ENCODE peak calls at places on chromosomes 2 and 18, in nine cellular contexts. R, Q, V, M, A, W, X, T and U are unnamed samples.

GRCh38 chr2:45714679-45715078 is 63.2 kb downstream of the PRKCE start:
- DNase-seq in Q (no peak), X (no peak), V (no peak), R (no peak), M (no peak), T (no peak), A (no peak), W (no peak), U (no peak)

GRCh38 chr2:15073639-15074038 is 441.1 kb downstream of the LRATD1 start:
- DNase-seq in T (no peak), Q (no peak), A (no peak), W (no peak), V (no peak), M (no peak), X (no peak), R (no peak), U (no peak)

GRCh38 chr2:62265116-62265515 is 69.2 kb downstream of the B3GNT2 start:
- DNase-seq in T (no peak), Q (no peak), M (peak), V (no peak), W (no peak), X (no peak), A (no peak), R (no peak), U (no peak)

GRCh38 chr2:8380026-8380425 is 301.8 kb upstream of the ID2 start:
- DNase-seq in M (no peak), T (no peak), X (no peak), A (no peak), Q (no peak), R (no peak), W (no peak), V (no peak), U (no peak)

GRCh38 chr18:67730884-67731283 is 214.4 kb upstream of the DSEL start:
- DNase-seq in M (no peak), X (peak), R (no peak), V (no peak), A (no peak), W (no peak), Q (no peak), T (no peak), U (no peak)

GRCh38 chr2:102100371-102101096 is 42.0 kb upstream of the IL1R1 start:
- DNase-seq in X (peak), A (no peak), R (no peak), W (no peak), V (peak), Q (no peak), M (no peak), T (no peak), U (no peak)

GRCh38 chr18:79935925-79936324 is 15.5 kb downstream of the SLC66A2 start:
- DNase-seq in Q (no peak), M (no peak), A (no peak), X (no peak), T (no peak), V (no peak), R (no peak), W (no peak), U (no peak)

GRCh38 chr2:230899786-230900185 is 25.3 kb downstream of the GPR55 start:
- DNase-seq in X (no peak), R (no peak), Q (peak), W (no peak), M (no peak), V (peak), T (no peak), A (no peak), U (no peak)

GRCh38 chr18:49677081-49677480 is 115.2 kb downstream of the LIPG start:
- DNase-seq in Q (no peak), W (no peak), T (no peak), V (no peak), A (no peak), R (no peak), M (no peak), X (no peak), U (no peak)

GRCh38 chr2:127759931-127760330 is 51.0 kb downstream of the WDR33 start:
- DNase-seq in W (no peak), A (no peak), M (no peak), Q (no peak), V (no peak), X (no peak), T (no peak), R (no peak), U (no peak)

GRCh38 chr2:95359501-95359930 is 43.0 kb upstream of the FAHD2A start:
- DNase-seq in W (no peak), V (no peak), X (no peak), A (no peak), Q (no peak), T (no peak), R (no peak), M (no peak), U (no peak)

GRCh38 chr2:65070172-65070830 is 14.1 kb downstream of the CEP68 start:
- DNase-seq in T (no peak), R (no peak), W (no peak), Q (no peak), M (peak), A (no peak), X (peak), V (no peak), U (no peak)

GRCh38 chr2:168201211-168201610 is 46.2 kb downstream of the STK39 start:
- DNase-seq in R (no peak), X (no peak), A (no peak), M (no peak), T (no peak), Q (no peak), W (no peak), V (no peak), U (no peak)

GRCh38 chr2:1640301-1641135 is 103.8 kb downstream of the PXDN start:
- DNase-seq in M (no peak), Q (no peak), X (no peak), A (no peak), W (no peak), T (no peak), V (no peak), R (no peak), U (no peak)

GRCh38 chr2:16650287-16651249 is 15.1 kb downstream of the CYRIA start:
- DNase-seq in M (peak), R (no peak), X (peak), T (peak), W (no peak), A (no peak), Q (no peak), V (no peak), U (no peak)

GRCh38 chr2:10933700-10934225 is 22.0 kb downstream of the KCNF1 start:
- DNase-seq in Q (no peak), W (no peak), M (no peak), X (no peak), A (no peak), R (no peak), T (no peak), V (no peak), U (no peak)

GRCh38 chr2:101188683-101189405 is 37.7 kb upstream of the TBC1D8 start:
- DNase-seq in Q (no peak), T (no peak), V (no peak), W (no peak), A (no peak), R (no peak), M (peak), X (peak), U (no peak)

GRCh38 chr2:197261808-197262226 is 48.8 kb downstream of the ANKRD44 start:
- DNase-seq in R (no peak), T (no peak), X (peak), A (no peak), W (no peak), V (no peak), M (peak), Q (no peak), U (no peak)

GRCh38 chr2:150572961-150573395 is 85.5 kb upstream of the RND3 start:
- DNase-seq in W (no peak), X (no peak), V (no peak), Q (no peak), A (no peak), R (no peak), T (no peak), M (no peak), U (no peak)

GRCh38 chr2:96656540-96656939 is 14.0 kb downstream of the FER1L5 start:
- DNase-seq in X (no peak), A (no peak), R (no peak), V (no peak), M (peak), T (no peak), Q (no peak), W (no peak), U (no peak)

GRCh38 chr2:189821953-189822748 is 37.9 kb downstream of the PMS1 start:
- DNase-seq in Q (no peak), M (no peak), T (no peak), X (peak), W (no peak), R (no peak), A (no peak), V (no peak), U (no peak)

GRCh38 chr2:230906471-230907230 is 18.4 kb downstream of the GPR55 start:
- DNase-seq in X (no peak), A (no peak), V (no peak), M (no peak), R (no peak), W (no peak), Q (no peak), T (no peak), U (no peak)

GRCh38 chr18:6960656-6961055 is 156.9 kb downstream of the LAMA1 start:
- DNase-seq in X (peak), Q (no peak), W (no peak), A (no peak), T (no peak), V (no peak), M (no peak), R (no peak), U (no peak)

GRCh38 chr2:112033600-112033999 is 21.5 kb upstream of the TMEM87B start:
- DNase-seq in V (no peak), R (no peak), X (peak), W (no peak), M (peak), A (no peak), Q (no peak), T (no peak), U (no peak)

GRCh38 chr2:71716697-71717624 is 263.6 kb downstream of the DYSF start:
- DNase-seq in V (no peak), R (no peak), A (no peak), T (no peak), M (no peak), X (peak), W (no peak), Q (no peak), U (no peak)

GRCh38 chr2:25341753-25342371 is at the start of gene DNMT3A:
- DNase-seq in T (peak), X (peak), M (peak), R (peak), A (no peak), V (peak), W (no peak), Q (peak), U (no peak)

GRCh38 chr2:45964226-45964841 is 312.9 kb downstream of the PRKCE start:
- DNase-seq in Q (peak), X (peak), M (no peak), W (no peak), A (no peak), V (peak), R (no peak), T (no peak), U (no peak)

GRCh38 chr18:72470391-72470790 is 73.8 kb downstream of the CBLN2 start:
- DNase-seq in T (no peak), Q (no peak), W (no peak), R (no peak), V (no peak), M (no peak), X (peak), A (no peak), U (no peak)

GRCh38 chr2:204664708-204665121 is 119.4 kb downstream of the PARD3B start:
- DNase-seq in R (no peak), T (no peak), V (no peak), M (no peak), W (peak), X (peak), A (no peak), Q (no peak), U (no peak)

GRCh38 chr2:112811841-112812306 is 24.7 kb downstream of the IL1B start:
- DNase-seq in Q (no peak), X (peak), M (no peak), A (no peak), V (no peak), W (no peak), T (no peak), R (no peak), U (no peak)

GRCh38 chr2:101082993-101083392 is 68.2 kb downstream of the TBC1D8 start:
- DNase-seq in M (no peak), R (no peak), V (no peak), A (no peak), Q (no peak), X (no peak), W (no peak), T (no peak), U (no peak)

GRCh38 chr2:6896930-6897759 is 19.6 kb downstream of the RSAD2 start:
- DNase-seq in X (peak), V (peak), M (peak), W (peak), Q (no peak), T (no peak), A (no peak), R (no peak), U (no peak)

GRCh38 chr2:46263347-46263746 is 33.9 kb upstream of the EPAS1 start:
- DNase-seq in A (no peak), M (no peak), X (no peak), V (no peak), R (no peak), Q (no peak), T (no peak), W (no peak), U (no peak)

GRCh38 chr2:205448189-205448588 is 234.1 kb upstream of the NRP2 start:
- DNase-seq in T (no peak), V (no peak), R (no peak), Q (no peak), W (no peak), X (no peak), M (no peak), A (no peak), U (no peak)

GRCh38 chr2:228707846-228708245 is 526.4 kb upstream of the SPHKAP start:
- DNase-seq in A (no peak), V (no peak), Q (no peak), W (no peak), M (no peak), X (no peak), R (no peak), T (no peak), U (no peak)

GRCh38 chr2:18684202-18685040 is 95.1 kb upstream of the NT5C1B start:
- DNase-seq in R (no peak), V (no peak), X (peak), M (no peak), W (no peak), Q (no peak), A (no peak), T (no peak), U (no peak)

GRCh38 chr2:97651114-97651513 is 5.3 kb downstream of the COX5B start:
- DNase-seq in W (no peak), R (no peak), X (no peak), Q (no peak), T (no peak), A (no peak), V (no peak), M (no peak), U (no peak)

GRCh38 chr2:159130302-159130701 is 156.2 kb downstream of the WDSUB1 start:
- DNase-seq in T (no peak), X (no peak), A (no peak), R (no peak), V (no peak), W (no peak), M (peak), Q (no peak), U (no peak)

GRCh38 chr18:3067213-3068118 is 54.5 kb upstream of the LPIN2 start:
- DNase-seq in R (no peak), V (peak), A (no peak), Q (no peak), W (no peak), X (no peak), M (no peak), T (no peak), U (no peak)